ENCODE peak calls at places on chromosomes 13 and 19, in six cellular contexts. One of them, this sample, is unnamed.

GRCh38 chr19:54390942-54391577 is 24.2 kb upstream of the TTYH1 start:
- DNase-seq in T-helper 9 cell: peak
- DNase-seq in activated CD4-positive, alpha-beta T cell treated with anti-CD3 and anti-CD28 coated beads, Interleukin-2, amount 50 U/mL, for 48 hours: peak
- DNase-seq in GM04504: peak
- DNase-seq in T-helper 2 cell: peak
- DNase-seq in EL: peak
- DNase-seq in this sample: peak

GRCh38 chr13:101512650-101513049 is 60.2 kb downstream of the ITGBL1 start:
- DNase-seq in T-helper 9 cell: no peak
- DNase-seq in activated CD4-positive, alpha-beta T cell treated with anti-CD3 and anti-CD28 coated beads, Interleukin-2, amount 50 U/mL, for 48 hours: no peak
- DNase-seq in GM04504: no peak
- DNase-seq in T-helper 2 cell: no peak
- DNase-seq in EL: peak
- DNase-seq in this sample: peak

GRCh38 chr13:37701972-37702371 is 103.4 kb upstream of the POSTN start:
- DNase-seq in T-helper 9 cell: no peak
- DNase-seq in activated CD4-positive, alpha-beta T cell treated with anti-CD3 and anti-CD28 coated beads, Interleukin-2, amount 50 U/mL, for 48 hours: no peak
- DNase-seq in GM04504: peak
- DNase-seq in T-helper 2 cell: no peak
- DNase-seq in EL: peak
- DNase-seq in this sample: peak

GRCh38 chr13:20332361-20333096 is 100.4 kb upstream of the GJB6 start:
- DNase-seq in T-helper 9 cell: no peak
- DNase-seq in activated CD4-positive, alpha-beta T cell treated with anti-CD3 and anti-CD28 coated beads, Interleukin-2, amount 50 U/mL, for 48 hours: no peak
- DNase-seq in GM04504: peak
- DNase-seq in T-helper 2 cell: no peak
- DNase-seq in EL: no peak
- DNase-seq in this sample: no peak

GRCh38 chr19:35153701-35154534 is 617 bp upstream of the FXYD5 start:
- DNase-seq in T-helper 9 cell: peak
- DNase-seq in activated CD4-positive, alpha-beta T cell treated with anti-CD3 and anti-CD28 coated beads, Interleukin-2, amount 50 U/mL, for 48 hours: peak
- DNase-seq in GM04504: no peak
- DNase-seq in T-helper 2 cell: peak
- DNase-seq in EL: peak
- DNase-seq in this sample: no peak

GRCh38 chr13:114041493-114041892 is 67.6 kb upstream of the C13orf46 start:
- DNase-seq in T-helper 9 cell: no peak
- DNase-seq in activated CD4-positive, alpha-beta T cell treated with anti-CD3 and anti-CD28 coated beads, Interleukin-2, amount 50 U/mL, for 48 hours: no peak
- DNase-seq in GM04504: no peak
- DNase-seq in T-helper 2 cell: no peak
- DNase-seq in EL: no peak
- DNase-seq in this sample: no peak

GRCh38 chr19:4077800-4078683 is 11.3 kb upstream of the ZBTB7A start:
- DNase-seq in T-helper 9 cell: no peak
- DNase-seq in activated CD4-positive, alpha-beta T cell treated with anti-CD3 and anti-CD28 coated beads, Interleukin-2, amount 50 U/mL, for 48 hours: peak
- DNase-seq in GM04504: no peak
- DNase-seq in T-helper 2 cell: no peak
- DNase-seq in EL: peak
- DNase-seq in this sample: no peak

GRCh38 chr13:51731759-51732158 is 72.2 kb downstream of the DHRS12 start:
- DNase-seq in T-helper 9 cell: no peak
- DNase-seq in activated CD4-positive, alpha-beta T cell treated with anti-CD3 and anti-CD28 coated beads, Interleukin-2, amount 50 U/mL, for 48 hours: no peak
- DNase-seq in GM04504: no peak
- DNase-seq in T-helper 2 cell: no peak
- DNase-seq in EL: peak
- DNase-seq in this sample: no peak

GRCh38 chr13:46716821-46717220 is 80.1 kb downstream of the ESD start:
- DNase-seq in T-helper 9 cell: no peak
- DNase-seq in activated CD4-positive, alpha-beta T cell treated with anti-CD3 and anti-CD28 coated beads, Interleukin-2, amount 50 U/mL, for 48 hours: no peak
- DNase-seq in GM04504: no peak
- DNase-seq in T-helper 2 cell: no peak
- DNase-seq in EL: no peak
- DNase-seq in this sample: no peak

GRCh38 chr13:50467156-50467814 is 376.2 kb downstream of the DLEU7 start:
- DNase-seq in T-helper 9 cell: no peak
- DNase-seq in activated CD4-positive, alpha-beta T cell treated with anti-CD3 and anti-CD28 coated beads, Interleukin-2, amount 50 U/mL, for 48 hours: no peak
- DNase-seq in GM04504: no peak
- DNase-seq in T-helper 2 cell: no peak
- DNase-seq in EL: no peak
- DNase-seq in this sample: no peak

GRCh38 chr19:39401549-39402416 is 4.9 kb upstream of the ZFP36 start:
- DNase-seq in T-helper 9 cell: peak
- DNase-seq in activated CD4-positive, alpha-beta T cell treated with anti-CD3 and anti-CD28 coated beads, Interleukin-2, amount 50 U/mL, for 48 hours: peak
- DNase-seq in GM04504: no peak
- DNase-seq in T-helper 2 cell: peak
- DNase-seq in EL: peak
- DNase-seq in this sample: peak

GRCh38 chr13:33233547-33233946 is 52.0 kb downstream of the STARD13 start:
- DNase-seq in T-helper 9 cell: no peak
- DNase-seq in activated CD4-positive, alpha-beta T cell treated with anti-CD3 and anti-CD28 coated beads, Interleukin-2, amount 50 U/mL, for 48 hours: no peak
- DNase-seq in GM04504: no peak
- DNase-seq in T-helper 2 cell: no peak
- DNase-seq in EL: no peak
- DNase-seq in this sample: no peak

GRCh38 chr13:99307247-99307646 is at the start of gene GPR183:
- DNase-seq in T-helper 9 cell: no peak
- DNase-seq in activated CD4-positive, alpha-beta T cell treated with anti-CD3 and anti-CD28 coated beads, Interleukin-2, amount 50 U/mL, for 48 hours: no peak
- DNase-seq in GM04504: no peak
- DNase-seq in T-helper 2 cell: no peak
- DNase-seq in EL: peak
- DNase-seq in this sample: peak

GRCh38 chr13:113143466-113144254 is 14.8 kb upstream of the PROZ start:
- DNase-seq in T-helper 9 cell: no peak
- DNase-seq in activated CD4-positive, alpha-beta T cell treated with anti-CD3 and anti-CD28 coated beads, Interleukin-2, amount 50 U/mL, for 48 hours: no peak
- DNase-seq in GM04504: no peak
- DNase-seq in T-helper 2 cell: no peak
- DNase-seq in EL: no peak
- DNase-seq in this sample: no peak

GRCh38 chr13:30685320-30685859 is 50.0 kb upstream of the ALOX5AP start:
- DNase-seq in T-helper 9 cell: no peak
- DNase-seq in activated CD4-positive, alpha-beta T cell treated with anti-CD3 and anti-CD28 coated beads, Interleukin-2, amount 50 U/mL, for 48 hours: no peak
- DNase-seq in GM04504: no peak
- DNase-seq in T-helper 2 cell: no peak
- DNase-seq in EL: no peak
- DNase-seq in this sample: no peak

GRCh38 chr13:37526710-37527446 is 71.7 kb downstream of the POSTN start:
- DNase-seq in T-helper 9 cell: no peak
- DNase-seq in activated CD4-positive, alpha-beta T cell treated with anti-CD3 and anti-CD28 coated beads, Interleukin-2, amount 50 U/mL, for 48 hours: no peak
- DNase-seq in GM04504: peak
- DNase-seq in T-helper 2 cell: no peak
- DNase-seq in EL: no peak
- DNase-seq in this sample: peak

GRCh38 chr19:51595190-51595589 is 24.1 kb downstream of the ZNF175 start:
- DNase-seq in T-helper 9 cell: no peak
- DNase-seq in activated CD4-positive, alpha-beta T cell treated with anti-CD3 and anti-CD28 coated beads, Interleukin-2, amount 50 U/mL, for 48 hours: no peak
- DNase-seq in GM04504: no peak
- DNase-seq in T-helper 2 cell: no peak
- DNase-seq in EL: no peak
- DNase-seq in this sample: no peak

GRCh38 chr19:17304386-17305047 is 1.2 kb upstream of the MRPL34 start:
- DNase-seq in T-helper 9 cell: no peak
- DNase-seq in activated CD4-positive, alpha-beta T cell treated with anti-CD3 and anti-CD28 coated beads, Interleukin-2, amount 50 U/mL, for 48 hours: no peak
- DNase-seq in GM04504: no peak
- DNase-seq in T-helper 2 cell: no peak
- DNase-seq in EL: no peak
- DNase-seq in this sample: no peak

GRCh38 chr19:17348700-17349099 is 11.3 kb downstream of the GTPBP3 start:
- DNase-seq in T-helper 9 cell: no peak
- DNase-seq in activated CD4-positive, alpha-beta T cell treated with anti-CD3 and anti-CD28 coated beads, Interleukin-2, amount 50 U/mL, for 48 hours: no peak
- DNase-seq in GM04504: no peak
- DNase-seq in T-helper 2 cell: no peak
- DNase-seq in EL: peak
- DNase-seq in this sample: peak

GRCh38 chr19:44602071-44602470 is 11.3 kb upstream of the IGSF23 start:
- DNase-seq in T-helper 9 cell: no peak
- DNase-seq in activated CD4-positive, alpha-beta T cell treated with anti-CD3 and anti-CD28 coated beads, Interleukin-2, amount 50 U/mL, for 48 hours: no peak
- DNase-seq in GM04504: no peak
- DNase-seq in T-helper 2 cell: no peak
- DNase-seq in EL: no peak
- DNase-seq in this sample: no peak

GRCh38 chr13:99162543-99162942 is 38.1 kb upstream of the UBAC2 start:
- DNase-seq in T-helper 9 cell: no peak
- DNase-seq in activated CD4-positive, alpha-beta T cell treated with anti-CD3 and anti-CD28 coated beads, Interleukin-2, amount 50 U/mL, for 48 hours: no peak
- DNase-seq in GM04504: no peak
- DNase-seq in T-helper 2 cell: no peak
- DNase-seq in EL: no peak
- DNase-seq in this sample: no peak